ENCODE peak calls at places on chromosomes 12 and 14, in eight cellular contexts. One of them, this sample, is unnamed.
A peak's percentile ranks its signal among the peaks of the same experiment; 100 is the strongest.

GRCh38 chr14:101248056-101248725 is 313.1 kb upstream of the DIO3 start:
- DNase-seq in CD8-positive, alpha-beta T cell: peak; percentile 41
- DNase-seq in SK-N-MC: no peak
- DNase-seq in PC-3: no peak
- DNase-seq in effector memory CD4-positive, alpha-beta T cell: no peak
- DNase-seq in hepatocyte: no peak
- DNase-seq in breast epithelium: no peak
- DNase-seq in cardiac muscle cell: no peak
- DNase-seq in this sample: no peak

GRCh38 chr14:77301103-77301502 is 19.6 kb downstream of the POMT2 start:
- DNase-seq in SK-N-MC: no peak
- DNase-seq in effector memory CD4-positive, alpha-beta T cell: no peak
- DNase-seq in breast epithelium: peak; percentile 61
- DNase-seq in cardiac muscle cell: peak; percentile 85
- DNase-seq in PC-3: peak; percentile 88
- DNase-seq in CD8-positive, alpha-beta T cell: peak; percentile 62
- DNase-seq in hepatocyte: peak; percentile 87
- DNase-seq in this sample: no peak

GRCh38 chr12:44876554-44877275 is 600 bp upstream of the NELL2 start:
- DNase-seq in cardiac muscle cell: peak; percentile 86
- DNase-seq in breast epithelium: no peak
- DNase-seq in effector memory CD4-positive, alpha-beta T cell: no peak
- DNase-seq in CD8-positive, alpha-beta T cell: peak; percentile 74
- DNase-seq in PC-3: peak; percentile 17
- DNase-seq in SK-N-MC: no peak
- DNase-seq in hepatocyte: peak; percentile 70
- DNase-seq in this sample: peak; percentile 25

GRCh38 chr14:99012703-99013102 is 259.3 kb downstream of the BCL11B start:
- DNase-seq in breast epithelium: no peak
- DNase-seq in SK-N-MC: no peak
- DNase-seq in PC-3: no peak
- DNase-seq in effector memory CD4-positive, alpha-beta T cell: no peak
- DNase-seq in CD8-positive, alpha-beta T cell: no peak
- DNase-seq in hepatocyte: no peak
- DNase-seq in cardiac muscle cell: no peak
- DNase-seq in this sample: no peak

GRCh38 chr12:66587912-66588311 is 91.0 kb downstream of the GRIP1 start:
- DNase-seq in hepatocyte: no peak
- DNase-seq in breast epithelium: no peak
- DNase-seq in cardiac muscle cell: no peak
- DNase-seq in PC-3: peak; percentile 82
- DNase-seq in CD8-positive, alpha-beta T cell: no peak
- DNase-seq in SK-N-MC: no peak
- DNase-seq in effector memory CD4-positive, alpha-beta T cell: no peak
- DNase-seq in this sample: no peak

GRCh38 chr12:6909421-6910145 is 4.8 kb upstream of the ENO2 start:
- DNase-seq in CD8-positive, alpha-beta T cell: no peak
- DNase-seq in hepatocyte: no peak
- DNase-seq in PC-3: no peak
- DNase-seq in SK-N-MC: no peak
- DNase-seq in cardiac muscle cell: no peak
- DNase-seq in breast epithelium: no peak
- DNase-seq in effector memory CD4-positive, alpha-beta T cell: no peak
- DNase-seq in this sample: no peak

GRCh38 chr12:45745861-45746277 is 16.4 kb downstream of the ARID2 start:
- DNase-seq in cardiac muscle cell: no peak
- DNase-seq in CD8-positive, alpha-beta T cell: no peak
- DNase-seq in PC-3: peak; percentile 45
- DNase-seq in breast epithelium: no peak
- DNase-seq in hepatocyte: no peak
- DNase-seq in effector memory CD4-positive, alpha-beta T cell: no peak
- DNase-seq in SK-N-MC: no peak
- DNase-seq in this sample: no peak

GRCh38 chr12:52423661-52424503 is 10.3 kb downstream of the KRT75 start:
- DNase-seq in hepatocyte: no peak
- DNase-seq in effector memory CD4-positive, alpha-beta T cell: no peak
- DNase-seq in cardiac muscle cell: no peak
- DNase-seq in CD8-positive, alpha-beta T cell: no peak
- DNase-seq in PC-3: peak; percentile 52
- DNase-seq in breast epithelium: no peak
- DNase-seq in SK-N-MC: no peak
- DNase-seq in this sample: no peak

GRCh38 chr12:51403744-51404143 is 12.5 kb upstream of the GALNT6 start:
- DNase-seq in SK-N-MC: no peak
- DNase-seq in effector memory CD4-positive, alpha-beta T cell: no peak
- DNase-seq in PC-3: no peak
- DNase-seq in breast epithelium: no peak
- DNase-seq in CD8-positive, alpha-beta T cell: no peak
- DNase-seq in hepatocyte: no peak
- DNase-seq in cardiac muscle cell: no peak
- DNase-seq in this sample: no peak

GRCh38 chr12:132194056-132194455 is 49.8 kb downstream of the NOC4L start:
- DNase-seq in breast epithelium: no peak
- DNase-seq in hepatocyte: no peak
- DNase-seq in cardiac muscle cell: no peak
- DNase-seq in effector memory CD4-positive, alpha-beta T cell: no peak
- DNase-seq in SK-N-MC: no peak
- DNase-seq in CD8-positive, alpha-beta T cell: no peak
- DNase-seq in PC-3: no peak
- DNase-seq in this sample: no peak

GRCh38 chr12:8011331-8011730 is 21.2 kb upstream of the FOXJ2 start:
- DNase-seq in cardiac muscle cell: no peak
- DNase-seq in hepatocyte: no peak
- DNase-seq in PC-3: no peak
- DNase-seq in effector memory CD4-positive, alpha-beta T cell: no peak
- DNase-seq in CD8-positive, alpha-beta T cell: no peak
- DNase-seq in SK-N-MC: no peak
- DNase-seq in breast epithelium: no peak
- DNase-seq in this sample: no peak

GRCh38 chr12:22588817-22589216 is 36.2 kb upstream of the ETNK1 start:
- DNase-seq in cardiac muscle cell: no peak
- DNase-seq in hepatocyte: peak; percentile 55
- DNase-seq in CD8-positive, alpha-beta T cell: no peak
- DNase-seq in PC-3: no peak
- DNase-seq in SK-N-MC: no peak
- DNase-seq in breast epithelium: no peak
- DNase-seq in effector memory CD4-positive, alpha-beta T cell: no peak
- DNase-seq in this sample: no peak

GRCh38 chr14:36518586-36519430 is 1.2 kb downstream of the NKX2-1 start:
- DNase-seq in CD8-positive, alpha-beta T cell: no peak
- DNase-seq in SK-N-MC: no peak
- DNase-seq in effector memory CD4-positive, alpha-beta T cell: no peak
- DNase-seq in breast epithelium: no peak
- DNase-seq in cardiac muscle cell: no peak
- DNase-seq in PC-3: no peak
- DNase-seq in hepatocyte: no peak
- DNase-seq in this sample: no peak

GRCh38 chr12:39830862-39831520 is 211.4 kb upstream of the ABCD2 start:
- DNase-seq in cardiac muscle cell: no peak
- DNase-seq in hepatocyte: no peak
- DNase-seq in CD8-positive, alpha-beta T cell: no peak
- DNase-seq in PC-3: no peak
- DNase-seq in breast epithelium: no peak
- DNase-seq in effector memory CD4-positive, alpha-beta T cell: no peak
- DNase-seq in SK-N-MC: no peak
- DNase-seq in this sample: no peak

GRCh38 chr12:20946732-20947131 is 136.2 kb downstream of the SLCO1B3 start:
- DNase-seq in CD8-positive, alpha-beta T cell: no peak
- DNase-seq in effector memory CD4-positive, alpha-beta T cell: no peak
- DNase-seq in breast epithelium: no peak
- DNase-seq in cardiac muscle cell: peak; percentile 34
- DNase-seq in hepatocyte: peak; percentile 48
- DNase-seq in SK-N-MC: peak; percentile 10
- DNase-seq in PC-3: peak; percentile 43
- DNase-seq in this sample: no peak

GRCh38 chr14:100239200-100239839 is 376 bp downstream of the YY1 start:
- DNase-seq in CD8-positive, alpha-beta T cell: peak; percentile 59
- DNase-seq in PC-3: no peak
- DNase-seq in hepatocyte: peak; percentile 23
- DNase-seq in SK-N-MC: no peak
- DNase-seq in effector memory CD4-positive, alpha-beta T cell: no peak
- DNase-seq in breast epithelium: peak; percentile 25
- DNase-seq in cardiac muscle cell: peak; percentile 23
- DNase-seq in this sample: peak; percentile 18

GRCh38 chr14:21626491-21627230 is 8.1 kb downstream of the OR10G2 start:
- DNase-seq in hepatocyte: no peak
- DNase-seq in cardiac muscle cell: no peak
- DNase-seq in PC-3: peak; percentile 25
- DNase-seq in breast epithelium: no peak
- DNase-seq in effector memory CD4-positive, alpha-beta T cell: no peak
- DNase-seq in SK-N-MC: no peak
- DNase-seq in CD8-positive, alpha-beta T cell: no peak
- DNase-seq in this sample: no peak

GRCh38 chr12:69985656-69986055 is 160.6 kb downstream of the MYRFL start:
- DNase-seq in effector memory CD4-positive, alpha-beta T cell: no peak
- DNase-seq in PC-3: peak; percentile 56
- DNase-seq in CD8-positive, alpha-beta T cell: no peak
- DNase-seq in cardiac muscle cell: no peak
- DNase-seq in SK-N-MC: no peak
- DNase-seq in hepatocyte: no peak
- DNase-seq in breast epithelium: no peak
- DNase-seq in this sample: no peak

GRCh38 chr12:47527816-47528215 is 178.0 kb downstream of the RPAP3 start:
- DNase-seq in breast epithelium: no peak
- DNase-seq in hepatocyte: peak; percentile 28
- DNase-seq in CD8-positive, alpha-beta T cell: no peak
- DNase-seq in effector memory CD4-positive, alpha-beta T cell: no peak
- DNase-seq in cardiac muscle cell: no peak
- DNase-seq in PC-3: no peak
- DNase-seq in SK-N-MC: no peak
- DNase-seq in this sample: no peak

GRCh38 chr14:32134448-32135070 is 57.5 kb downstream of the ARHGAP5 start:
- DNase-seq in cardiac muscle cell: no peak
- DNase-seq in CD8-positive, alpha-beta T cell: no peak
- DNase-seq in effector memory CD4-positive, alpha-beta T cell: no peak
- DNase-seq in breast epithelium: no peak
- DNase-seq in hepatocyte: no peak
- DNase-seq in SK-N-MC: no peak
- DNase-seq in PC-3: peak; percentile 93
- DNase-seq in this sample: no peak

GRCh38 chr14:32128703-32129102 is 51.6 kb downstream of the ARHGAP5 start:
- DNase-seq in hepatocyte: no peak
- DNase-seq in CD8-positive, alpha-beta T cell: no peak
- DNase-seq in PC-3: no peak
- DNase-seq in effector memory CD4-positive, alpha-beta T cell: no peak
- DNase-seq in SK-N-MC: no peak
- DNase-seq in cardiac muscle cell: no peak
- DNase-seq in breast epithelium: no peak
- DNase-seq in this sample: no peak

DNA sequence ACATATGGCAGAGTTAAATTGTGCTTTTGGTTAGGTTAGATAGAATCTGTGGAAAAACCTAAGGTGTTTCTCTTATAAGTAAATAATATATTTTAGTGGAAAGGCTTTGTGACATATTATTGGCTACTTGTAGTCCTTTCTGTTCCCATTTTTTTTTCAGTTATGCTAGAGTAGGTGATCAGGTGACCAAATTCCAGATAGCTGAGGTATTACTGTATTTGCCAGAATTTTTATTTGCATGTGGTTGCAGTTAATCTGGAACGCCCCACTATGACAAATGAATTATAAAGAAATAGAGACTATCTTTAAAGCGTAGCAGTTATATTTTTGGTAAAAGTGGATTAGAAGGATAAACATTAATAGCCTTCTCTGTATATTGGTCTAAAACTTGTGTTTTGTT is 52.0 kb downstream of the ARHGAP5 start:
- DNase-seq in SK-N-MC: no peak
- DNase-seq in cardiac muscle cell: no peak
- DNase-seq in CD8-positive, alpha-beta T cell: no peak
- DNase-seq in hepatocyte: no peak
- DNase-seq in PC-3: peak; percentile 81
- DNase-seq in breast epithelium: no peak
- DNase-seq in effector memory CD4-positive, alpha-beta T cell: no peak
- DNase-seq in this sample: no peak
- H3K9me3 ChIP-seq in SK-N-MC: no peaks in the 10 kb centered on the region
- H3K9me3 ChIP-seq in cardiac muscle cell: no peaks in the 10 kb centered on the region
- H3K9me3 ChIP-seq in CD8-positive, alpha-beta T cell: no peaks in the 10 kb centered on the region
- H3K9me3 ChIP-seq in hepatocyte: peaks cover 5% of the 10 kb centered on the region
- H3K9me3 ChIP-seq in PC-3: no peaks in the 10 kb centered on the region
- H3K9me3 ChIP-seq in breast epithelium: no peaks in the 10 kb centered on the region
- H3K9me3 ChIP-seq in effector memory CD4-positive, alpha-beta T cell: no peaks in the 10 kb centered on the region
- H3K9me3 ChIP-seq in this sample: no peaks in the 10 kb centered on the region

DNA sequence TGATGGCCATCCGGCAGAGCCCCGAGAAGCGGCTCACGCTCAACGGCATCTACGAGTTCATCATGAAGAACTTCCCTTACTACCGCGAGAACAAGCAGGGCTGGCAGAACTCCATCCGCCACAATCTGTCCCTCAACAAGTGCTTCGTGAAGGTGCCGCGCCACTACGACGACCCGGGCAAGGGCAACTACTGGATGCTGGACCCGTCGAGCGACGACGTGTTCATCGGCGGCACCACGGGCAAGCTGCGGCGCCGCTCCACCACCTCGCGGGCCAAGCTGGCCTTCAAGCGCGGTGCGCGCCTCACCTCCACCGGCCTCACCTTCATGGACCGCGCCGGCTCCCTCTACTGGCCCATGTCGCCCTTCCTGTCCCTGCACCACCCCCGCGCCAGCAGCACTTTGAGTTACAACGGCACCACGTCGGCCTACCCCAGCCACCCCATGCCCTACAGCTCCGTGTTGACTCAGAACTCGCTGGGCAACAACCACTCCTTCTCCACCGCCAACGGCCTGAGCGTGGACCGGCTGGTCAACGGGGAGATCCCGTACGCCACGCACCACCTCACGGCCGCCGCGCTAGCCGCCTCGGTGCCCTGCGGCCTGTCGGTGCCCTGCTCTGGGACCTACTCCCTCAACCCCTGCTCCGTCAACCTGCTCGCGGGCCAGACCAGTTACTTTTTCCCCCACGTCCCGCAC is 1.4 kb downstream of the FOXG1 start:
- DNase-seq in hepatocyte: peak; percentile 49
- DNase-seq in CD8-positive, alpha-beta T cell: no peak
- DNase-seq in PC-3: no peak
- DNase-seq in effector memory CD4-positive, alpha-beta T cell: no peak
- DNase-seq in SK-N-MC: no peak
- DNase-seq in cardiac muscle cell: no peak
- DNase-seq in breast epithelium: no peak
- DNase-seq in this sample: no peak
- H3K9me3 ChIP-seq in hepatocyte: no peaks in the 10 kb centered on the region
- H3K9me3 ChIP-seq in CD8-positive, alpha-beta T cell: no peaks in the 10 kb centered on the region
- H3K9me3 ChIP-seq in PC-3: no peaks in the 10 kb centered on the region
- H3K9me3 ChIP-seq in effector memory CD4-positive, alpha-beta T cell: no peaks in the 10 kb centered on the region
- H3K9me3 ChIP-seq in SK-N-MC: no peaks in the 10 kb centered on the region
- H3K9me3 ChIP-seq in cardiac muscle cell: no peaks in the 10 kb centered on the region
- H3K9me3 ChIP-seq in breast epithelium: peaks cover 7% of the 10 kb centered on the region
- H3K9me3 ChIP-seq in this sample: no peaks in the 10 kb centered on the region

GRCh38 chr14:84217066-84217465 is 1312.9 kb upstream of the FLRT2 start:
- DNase-seq in effector memory CD4-positive, alpha-beta T cell: no peak
- DNase-seq in breast epithelium: no peak
- DNase-seq in SK-N-MC: no peak
- DNase-seq in PC-3: no peak
- DNase-seq in CD8-positive, alpha-beta T cell: no peak
- DNase-seq in cardiac muscle cell: no peak
- DNase-seq in hepatocyte: no peak
- DNase-seq in this sample: no peak
- H3K9me3 ChIP-seq in effector memory CD4-positive, alpha-beta T cell: peaks cover 6% of the 10 kb centered on the region
- H3K9me3 ChIP-seq in breast epithelium: peaks cover 22% of the 10 kb centered on the region
- H3K9me3 ChIP-seq in SK-N-MC: no peaks in the 10 kb centered on the region
- H3K9me3 ChIP-seq in PC-3: no peaks in the 10 kb centered on the region
- H3K9me3 ChIP-seq in CD8-positive, alpha-beta T cell: no peaks in the 10 kb centered on the region
- H3K9me3 ChIP-seq in cardiac muscle cell: no peaks in the 10 kb centered on the region
- H3K9me3 ChIP-seq in hepatocyte: no peaks in the 10 kb centered on the region
- H3K9me3 ChIP-seq in this sample: no peaks in the 10 kb centered on the region

GRCh38 chr14:105864651-105865265 is 338.4 kb downstream of the TMEM121 start:
- DNase-seq in CD8-positive, alpha-beta T cell: peak; percentile 48
- DNase-seq in breast epithelium: no peak
- DNase-seq in effector memory CD4-positive, alpha-beta T cell: no peak
- DNase-seq in cardiac muscle cell: no peak
- DNase-seq in PC-3: no peak
- DNase-seq in SK-N-MC: no peak
- DNase-seq in hepatocyte: no peak
- DNase-seq in this sample: peak; percentile 7
- H3K9me3 ChIP-seq in CD8-positive, alpha-beta T cell: no peaks in the 10 kb centered on the region
- H3K9me3 ChIP-seq in breast epithelium: peaks cover 8% of the 10 kb centered on the region
- H3K9me3 ChIP-seq in effector memory CD4-positive, alpha-beta T cell: no peaks in the 10 kb centered on the region
- H3K9me3 ChIP-seq in cardiac muscle cell: no peaks in the 10 kb centered on the region
- H3K9me3 ChIP-seq in PC-3: no peaks in the 10 kb centered on the region
- H3K9me3 ChIP-seq in SK-N-MC: no peaks in the 10 kb centered on the region
- H3K9me3 ChIP-seq in hepatocyte: no peaks in the 10 kb centered on the region
- H3K9me3 ChIP-seq in this sample: no peaks in the 10 kb centered on the region